ENCODE peak calls at places on chromosomes 16 and 17, in eight cellular contexts. Q, F, N, E, D, O, W and P are unnamed samples.
A peak's percentile ranks its signal among the peaks of the same experiment; 100 is the strongest.

GRCh38 chr17:9529033-9529748 is 46.4 kb downstream of the STX8 start:
- DNase-seq in Q (no peak), F (no peak), N (peak; percentile 57), E (peak; percentile 69), D (no peak), O (no peak), W (no peak), P (no peak)

GRCh38 chr17:59626756-59627155 is 7.1 kb downstream of the CLTC start:
- DNase-seq in Q (no peak), F (no peak), N (no peak), E (no peak), D (no peak), O (no peak), W (no peak), P (no peak)

GRCh38 chr16:57882797-57883196 is 80.5 kb upstream of the KIFC3 start:
- DNase-seq in Q (no peak), F (no peak), N (peak; percentile 25), E (peak; percentile 46), D (no peak), O (no peak), W (no peak), P (no peak)

GRCh38 chr17:72588961-72589360 is 468.1 kb downstream of the SOX9 start:
- DNase-seq in Q (no peak), F (no peak), N (no peak), E (no peak), D (peak; percentile 87), O (peak; percentile 94), W (peak; percentile 71), P (no peak)

GRCh38 chr17:61235821-61236197 is 163.8 kb upstream of the TBX2 start:
- DNase-seq in Q (no peak), F (no peak), N (peak; percentile 47), E (peak; percentile 82), D (no peak), O (no peak), W (no peak), P (no peak)

GRCh38 chr16:31329671-31330552 is 25.1 kb upstream of the ITGAX start:
- DNase-seq in Q (no peak), F (no peak), N (no peak), E (no peak), D (no peak), O (no peak), W (no peak), P (no peak)

GRCh38 chr16:79713609-79714309 is 113.2 kb upstream of the MAF start:
- DNase-seq in Q (no peak), F (no peak), N (no peak), E (no peak), D (no peak), O (no peak), W (no peak), P (no peak)

GRCh38 chr16:57941016-57941656 is 29.8 kb downstream of the CNGB1 start:
- DNase-seq in Q (no peak), F (no peak), N (peak; percentile 42), E (no peak), D (no peak), O (peak; percentile 86), W (peak; percentile 58), P (no peak)

GRCh38 chr16:67547423-67548264 is 14.7 kb upstream of the CTCF start:
- DNase-seq in Q (no peak), F (peak; percentile 53), N (no peak), E (no peak), D (peak; percentile 77), O (peak; percentile 23), W (no peak), P (peak; percentile 25)

GRCh38 chr17:39143552-39144093 is 7.8 kb downstream of the PLXDC1 start:
- DNase-seq in Q (no peak), F (no peak), N (peak; percentile 38), E (no peak), D (no peak), O (no peak), W (no peak), P (no peak)